ENCODE peak calls at places on chromosomes 13 and 19, in eight cellular contexts. S is HFFc6, A is neural crest cell, X is brain microvascular endothelial cell, T is stomach, M is hepatocyte, E is left ventricle myocardium inferior, H is foreskin keratinocyte. U is an unnamed sample.

GRCh38 chr13:59250276-59250990 is 913.3 kb downstream of the DIAPH3 start:
- DNase-seq in S (no peak), A (no peak), X (no peak), T (no peak), M (no peak), E (no peak), H (no peak), U (no peak)

GRCh38 chr13:44703371-44703770 is 127.2 kb upstream of the TSC22D1 start:
- DNase-seq in S (peak; percentile 77), A (no peak), X (peak; percentile 60), T (no peak), M (peak; percentile 23), E (no peak), H (no peak), U (no peak)

GRCh38 chr19:6064016-6064702 is 46.1 kb downstream of the RFX2 start:
- DNase-seq in S (peak; percentile 23), A (no peak), X (no peak), T (no peak), M (no peak), E (no peak), H (no peak), U (no peak)

GRCh38 chr13:76808927-76809326 is 77.3 kb downstream of the KCTD12 start:
- DNase-seq in S (no peak), A (no peak), X (no peak), T (no peak), M (no peak), E (no peak), H (no peak), U (no peak)

GRCh38 chr19:47187023-47187655 is 43.9 kb downstream of the BBC3 start:
- DNase-seq in S (no peak), A (no peak), X (no peak), T (no peak), M (no peak), E (no peak), H (no peak), U (no peak)

GRCh38 chr13:33070713-33071112 is 54.5 kb downstream of the KL start:
- DNase-seq in S (peak; percentile 3), A (no peak), X (no peak), T (no peak), M (no peak), E (no peak), H (no peak), U (no peak)

GRCh38 chr13:28322256-28322895 is 172.6 kb downstream of the FLT1 start:
- DNase-seq in S (peak; percentile 77), A (no peak), X (peak; percentile 48), T (no peak), M (no peak), E (no peak), H (no peak), U (no peak)

GRCh38 chr13:75458696-75459422 is 23.1 kb downstream of the TBC1D4 start:
- DNase-seq in S (no peak), A (no peak), X (no peak), T (peak; percentile 71), M (no peak), E (peak; percentile 41), H (no peak), U (no peak)

GRCh38 chr19:2016041-2016807 is 710 bp upstream of the BTBD2 start:
- DNase-seq in S (peak; percentile 58), A (peak; percentile 42), X (peak; percentile 40), T (peak; percentile 69), M (peak; percentile 83), E (peak; percentile 82), H (peak; percentile 44), U (peak; percentile 50)

GRCh38 chr19:37867831-37868230 is 38.6 kb downstream of the WDR87 start:
- DNase-seq in S (no peak), A (no peak), X (peak; percentile 29), T (no peak), M (peak; percentile 18), E (no peak), H (peak; percentile 84), U (no peak)

GRCh38 chr19:18896421-18896841 is 473 bp upstream of the CERS1 start:
- DNase-seq in S (no peak), A (no peak), X (no peak), T (no peak), M (no peak), E (no peak), H (no peak), U (no peak)

GRCh38 chr13:78193853-78194252 is 275.2 kb upstream of the EDNRB start:
- DNase-seq in S (no peak), A (no peak), X (no peak), T (no peak), M (no peak), E (no peak), H (peak; percentile 5), U (no peak)

GRCh38 chr13:52159159-52159982 is at the start of gene NEK3:
- DNase-seq in S (peak; percentile 34), A (peak; percentile 65), X (peak; percentile 36), T (peak; percentile 66), M (peak; percentile 84), E (peak; percentile 75), H (peak; percentile 19), U (peak; percentile 73)

GRCh38 chr19:33722456-33723239 is 74.0 kb upstream of the KCTD15 start:
- DNase-seq in S (no peak), A (no peak), X (no peak), T (no peak), M (no peak), E (no peak), H (no peak), U (no peak)

GRCh38 chr19:34671972-34672371 is 5.0 kb downstream of the SCGB2B2 start:
- DNase-seq in S (no peak), A (no peak), X (no peak), T (no peak), M (no peak), E (no peak), H (no peak), U (no peak)

GRCh38 chr19:43504426-43505185 is at the start of gene PHLDB3:
- DNase-seq in S (no peak), A (no peak), X (no peak), T (peak; percentile 50), M (peak; percentile 77), E (no peak), H (no peak), U (peak; percentile 53)

GRCh38 chr19:10929402-10929794 is 787 bp downstream of the TIMM29 start:
- DNase-seq in S (no peak), A (no peak), X (no peak), T (no peak), M (peak; percentile 43), E (no peak), H (no peak), U (no peak)

GRCh38 chr13:109789262-109789661 is 2.9 kb upstream of the IRS2 start:
- DNase-seq in S (no peak), A (no peak), X (no peak), T (no peak), M (no peak), E (no peak), H (no peak), U (no peak)

GRCh38 chr13:74173822-74174221 is 39.6 kb upstream of the KLF12 start:
- DNase-seq in S (no peak), A (no peak), X (no peak), T (no peak), M (no peak), E (no peak), H (no peak), U (no peak)

GRCh38 chr13:27177852-27178251 is 6.2 kb upstream of the USP12 start:
- DNase-seq in S (no peak), A (no peak), X (no peak), T (no peak), M (no peak), E (no peak), H (no peak), U (no peak)
- TF ChIP-seq CTCF in S (peak; percentile 28), A (peak; percentile 34), X (peak; percentile 19), T (no peak), M (no peak), E (no peak), H (peak; percentile 28), U (no peak)

DNA sequence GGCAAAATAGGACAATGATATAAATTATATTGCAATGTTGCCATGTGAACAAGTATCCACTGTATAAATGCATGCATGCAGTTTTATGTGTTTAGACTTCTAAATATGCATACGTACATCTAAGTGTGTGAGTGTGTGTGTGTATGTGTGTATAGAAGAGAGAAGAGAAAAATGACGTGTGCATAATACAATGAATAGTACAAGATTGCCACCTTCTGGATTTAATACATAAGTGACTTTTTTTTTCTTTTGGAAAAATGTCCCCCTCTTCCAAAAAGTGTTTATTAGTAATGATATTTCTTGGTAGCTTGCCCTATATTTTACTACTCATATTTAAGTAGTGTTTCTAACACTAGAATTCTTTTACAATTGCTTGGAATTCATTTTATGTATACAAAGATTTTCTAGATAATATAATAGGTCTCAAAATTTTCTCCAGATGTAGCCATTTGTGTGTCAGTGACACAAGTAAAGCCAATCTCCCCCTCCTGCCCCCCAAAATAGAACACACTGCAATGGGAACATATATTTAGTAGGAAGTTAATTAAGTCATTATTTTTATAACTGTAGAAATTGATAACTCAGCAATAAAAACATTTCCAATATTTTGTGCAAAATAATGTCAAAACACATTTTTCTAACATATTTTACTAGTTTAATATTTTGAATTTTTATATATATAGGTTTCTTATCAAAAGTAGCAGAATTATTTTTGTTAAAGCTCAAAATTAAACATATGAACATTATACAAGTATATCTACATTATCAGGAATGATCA is 783.3 kb upstream of the ATXN8OS start:
- DNase-seq in S (no peak), A (no peak), X (no peak), T (no peak), M (peak; percentile 39), E (no peak), H (no peak), U (no peak)
- TF ChIP-seq CTCF in S (no peak), A (peak; percentile 76), X (no peak), T (no peak), M (peak; percentile 62), E (peak; percentile 29), H (peak; percentile 11), U (peak; percentile 10)

GRCh38 chr13:35909837-35910236 is 221.3 kb downstream of the DCLK1 start:
- DNase-seq in S (no peak), A (no peak), X (no peak), T (no peak), M (no peak), E (no peak), H (no peak), U (no peak)
- TF ChIP-seq CTCF in S (no peak), A (no peak), X (no peak), T (no peak), M (no peak), E (no peak), H (no peak), U (no peak)

GRCh38 chr19:12139309-12139708 is 841 bp downstream of the ZNF20 start:
- DNase-seq in S (no peak), A (no peak), X (no peak), T (no peak), M (no peak), E (no peak), H (no peak), U (no peak)

GRCh38 chr19:12141405-12141736 is 1.2 kb upstream of the ZNF20 start:
- DNase-seq in S (no peak), A (no peak), X (no peak), T (no peak), M (no peak), E (no peak), H (no peak), U (no peak)

GRCh38 chr19:12137541-12137940 is 2.6 kb downstream of the ZNF20 start:
- DNase-seq in S (peak; percentile 6), A (no peak), X (no peak), T (no peak), M (no peak), E (no peak), H (no peak), U (no peak)

GRCh38 chr19:12139885-12140544 is at the start of gene ZNF20:
- DNase-seq in S (peak; percentile 94), A (peak; percentile 91), X (peak; percentile 95), T (peak; percentile 98), M (peak; percentile 99), E (peak; percentile 96), H (peak; percentile 74), U (peak; percentile 96)

GRCh38 chr19:12140545-12141404 is 625 bp upstream of the ZNF20 start:
- DNase-seq in S (peak; percentile 77), A (peak; percentile 81), X (peak; percentile 70), T (peak; percentile 92), M (peak; percentile 93), E (peak; percentile 88), H (no peak), U (peak; percentile 81)
- TF ChIP-seq CTCF in S (peak; percentile 96), A (peak; percentile 88), X (peak; percentile 89), T (peak; percentile 89), M (peak; percentile 92), E (peak; percentile 97), H (peak; percentile 95), U (peak; percentile 79)

U was measured in nephron progenitor cell.